ENCODE peak calls at places on chromosomes 1 and 21, in six cellular contexts. G is NCI-H1436 treated with DMSO at 0.1 percent for 48 hours; J is kidney tubule cell; R is NCI-H510A treated with DMSO at 0.1 percent for 48 hours; X is T47D; B is stimulated activated CD8-positive, alpha-beta memory T cell treated with anti-CD3 and anti-CD28 coated beads, Interleukin-15, amount 100 ng/mL, for 24 hours. D is an unnamed sample.

GRCh38 chr1:117710710-117711109 is 104.9 kb downstream of the TENT5C start:
- DNase-seq in B (no peak), R (no peak), G (no peak), X (no peak), J (no peak), D (no peak)

GRCh38 chr1:87200875-87201638 is 127.6 kb upstream of the LMO4 start:
- DNase-seq in G (peak), B (no peak), J (peak), X (peak), R (peak), D (peak)

GRCh38 chr1:201517631-201518030 is 10.7 kb upstream of the CSRP1 start:
- DNase-seq in B (no peak), G (no peak), J (peak), R (no peak), X (no peak), D (peak)

GRCh38 chr1:191590578-191590977 is 567.7 kb upstream of the RGS18 start:
- DNase-seq in G (no peak), J (no peak), B (no peak), X (no peak), R (no peak), D (no peak)

GRCh38 chr21:25896657-25897056 is 161.9 kb downstream of the GABPA start:
- DNase-seq in G (no peak), J (no peak), X (no peak), R (no peak), B (no peak), D (no peak)

GRCh38 chr1:173867753-173868265 is at the start of gene GAS5:
- DNase-seq in X (peak), J (peak), G (peak), B (peak), R (peak), D (peak)

GRCh38 chr1:7552402-7552801 is 218.7 kb upstream of the VAMP3 start:
- DNase-seq in B (no peak), J (peak), X (no peak), R (no peak), G (no peak), D (no peak)

GRCh38 chr1:14891991-14892390 is 261.6 kb upstream of the TMEM51 start:
- DNase-seq in B (no peak), R (no peak), X (no peak), G (no peak), J (no peak), D (no peak)

GRCh38 chr1:29975036-29975694 is 738.8 kb downstream of the PTPRU start:
- DNase-seq in G (no peak), B (no peak), J (peak), X (peak), R (no peak), D (no peak)

D was measured in Caco-2.